ENCODE peak calls at places on chromosomes 2 and 18, in seven cellular contexts. O is K562, Z is SK-N-SH, F is HepG2, K is H1, E is HCT116, B is GM12878. I is an unnamed sample.

GRCh38 chr2:138930571-138930970 is 150.4 kb upstream of the NXPH2 start:
- DNase-seq in O (no peak), Z (no peak), F (no peak), K (no peak), E (no peak), B (no peak), I (no peak)

GRCh38 chr18:66708631-66709030 is 104.7 kb upstream of the CDH19 start:
- DNase-seq in O (no peak), Z (no peak), F (no peak), K (no peak), E (no peak), B (no peak), I (no peak)

GRCh38 chr2:131125195-131125757 is 20.1 kb downstream of the PLEKHB2 start:
- DNase-seq in O (no peak), Z (no peak), F (peak), K (no peak), E (no peak), B (no peak), I (no peak)

GRCh38 chr18:28854964-28855363 is 678.0 kb upstream of the CDH2 start:
- DNase-seq in O (no peak), Z (no peak), F (no peak), K (no peak), E (no peak), B (no peak), I (no peak)

GRCh38 chr2:68379184-68379708 is 14.2 kb downstream of the PLEK start:
- DNase-seq in O (no peak), Z (no peak), F (no peak), K (no peak), E (no peak), B (no peak), I (no peak)

GRCh38 chr18:21000667-21001066 is 110.9 kb downstream of the ROCK1 start:
- DNase-seq in O (no peak), Z (no peak), F (no peak), K (no peak), E (no peak), B (no peak), I (no peak)

GRCh38 chr2:153873062-153874048 is 1.6 kb downstream of the GALNT13 start:
- DNase-seq in O (no peak), Z (peak), F (no peak), K (no peak), E (no peak), B (no peak), I (peak)

GRCh38 chr2:74317696-74318095 is 25.5 kb downstream of the SLC4A5 start:
- DNase-seq in O (no peak), Z (no peak), F (no peak), K (no peak), E (no peak), B (no peak), I (no peak)

GRCh38 chr18:31581498-31582197 is 10.0 kb upstream of the TTR start:
- DNase-seq in O (no peak), Z (no peak), F (peak), K (no peak), E (no peak), B (no peak), I (no peak)

DNA sequence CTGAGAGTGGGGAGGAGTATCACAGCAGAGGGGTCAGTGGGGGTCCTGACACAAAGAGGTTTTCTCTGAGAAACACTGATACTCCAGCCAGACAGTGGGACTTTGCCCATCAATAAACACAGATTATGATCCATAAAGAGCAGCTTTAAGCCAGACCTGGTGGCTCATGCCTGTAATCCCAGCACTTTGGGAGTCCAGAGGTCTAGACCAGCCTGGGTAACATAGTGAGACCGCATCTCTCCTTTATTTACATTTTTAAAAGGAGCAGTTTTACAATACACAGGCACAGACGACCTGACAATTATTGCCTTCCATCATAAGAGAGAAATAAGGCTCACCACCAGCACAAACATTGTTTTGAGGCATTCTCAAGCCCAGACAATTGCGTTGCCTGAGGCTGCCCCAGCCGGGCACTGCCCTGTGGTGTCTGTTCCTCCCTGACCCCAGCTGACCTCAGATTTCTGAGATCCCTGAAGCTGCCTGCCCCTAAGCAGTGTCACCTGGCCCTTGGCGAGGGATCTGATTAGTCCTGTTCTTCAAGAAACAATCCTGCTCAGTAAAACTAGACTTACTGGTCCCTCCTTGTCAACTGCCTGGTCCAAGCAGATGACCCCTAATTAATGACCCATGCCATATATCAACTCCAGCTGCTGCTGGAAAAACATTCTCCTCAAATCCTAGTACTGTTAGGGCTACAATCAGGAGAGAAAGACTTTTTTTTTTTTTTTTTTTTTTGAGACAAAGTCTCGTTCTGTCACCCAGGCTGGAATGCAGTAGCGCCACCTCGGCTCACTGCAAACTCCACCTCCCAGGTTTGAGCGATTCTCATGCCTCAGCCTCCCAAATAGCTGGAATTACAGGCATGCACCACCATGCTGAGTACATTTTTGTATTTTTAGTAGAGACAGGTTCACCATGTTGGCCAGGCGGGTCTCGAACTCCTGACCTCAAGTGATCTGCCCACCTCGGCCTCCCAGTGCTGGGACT is 59.4 kb upstream of the SOS1 start:
- DNase-seq in O (no peak), Z (peak), F (no peak), K (no peak), E (no peak), B (no peak), I (no peak)
- TF ChIP-seq YY1 in O (no peak), Z (no peak), F (no peak), K (no peak), E (no peak), B (no peak), I (no peak)

GRCh38 chr2:5914831-5915611 is 222.8 kb downstream of the SOX11 start:
- DNase-seq in O (no peak), Z (peak), F (no peak), K (no peak), E (no peak), B (no peak), I (peak)
- TF ChIP-seq YY1 in O (no peak), Z (no peak), F (no peak), K (peak), E (no peak), B (no peak), I (no peak)

GRCh38 chr2:64650257-64650656 is 3.5 kb downstream of the SERTAD2 start:
- DNase-seq in O (no peak), Z (no peak), F (no peak), K (no peak), E (no peak), B (no peak), I (no peak)

GRCh38 chr2:64652231-64653173 is 1.2 kb downstream of the SERTAD2 start:
- DNase-seq in O (peak), Z (no peak), F (peak), K (no peak), E (no peak), B (no peak), I (no peak)

GRCh38 chr2:64649626-64650025 is 4.1 kb downstream of the SERTAD2 start:
- DNase-seq in O (peak), Z (no peak), F (peak), K (no peak), E (no peak), B (no peak), I (no peak)

GRCh38 chr2:64651590-64651989 is 2.1 kb downstream of the SERTAD2 start:
- DNase-seq in O (no peak), Z (no peak), F (no peak), K (no peak), E (no peak), B (no peak), I (no peak)

DNA sequence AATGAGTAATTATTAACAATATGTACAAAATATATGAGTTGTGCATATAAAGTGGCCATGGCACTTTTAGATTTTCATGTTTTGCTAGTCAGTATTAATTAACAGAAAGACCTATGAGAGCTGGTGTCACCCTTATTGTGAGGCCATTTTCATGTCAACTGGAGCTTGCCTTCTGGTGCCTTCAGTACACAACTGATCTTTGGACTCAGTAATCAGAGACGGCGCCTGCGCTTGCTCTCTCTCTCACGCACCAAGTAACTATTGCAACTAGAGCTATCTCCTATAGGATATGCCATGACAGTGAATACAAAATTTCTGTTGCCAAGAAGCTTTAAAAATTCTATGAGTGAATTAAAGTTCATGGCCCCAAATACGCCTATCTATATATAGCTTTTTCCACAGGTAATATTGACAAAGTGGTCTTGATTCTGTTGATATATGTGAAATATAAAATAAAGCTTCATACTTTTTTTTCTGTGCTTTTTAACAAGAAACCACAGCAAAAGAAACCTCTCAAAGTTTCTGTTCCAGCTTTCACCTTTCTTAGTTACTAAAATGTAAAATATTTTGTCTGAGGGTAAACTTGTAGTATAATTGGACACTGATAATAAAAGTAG is 2.9 kb downstream of the SERTAD2 start:
- DNase-seq in O (no peak), Z (no peak), F (peak), K (no peak), E (no peak), B (no peak), I (no peak)
- TF ChIP-seq YY1 in O (no peak), Z (no peak), F (peak), K (no peak), E (no peak), B (no peak), I (no peak)

GRCh38 chr2:146867472-146867986 is 977.3 kb upstream of the ACVR2A start:
- DNase-seq in O (no peak), Z (no peak), F (no peak), K (no peak), E (no peak), B (no peak), I (no peak)
- TF ChIP-seq YY1 in O (no peak), Z (no peak), F (no peak), K (no peak), E (no peak), B (no peak), I (no peak)

GRCh38 chr2:128178650-128179460 is 87.9 kb downstream of the UGGT1 start:
- DNase-seq in O (peak), Z (peak), F (peak), K (peak), E (peak), B (no peak), I (peak)
- TF ChIP-seq YY1 in O (no peak), Z (no peak), F (peak), K (no peak), E (no peak), B (no peak), I (no peak)

GRCh38 chr18:77014538-77014937 is 118.0 kb downstream of the MBP start:
- DNase-seq in O (no peak), Z (no peak), F (no peak), K (no peak), E (no peak), B (no peak), I (no peak)

GRCh38 chr18:77016133-77016839 is 116.3 kb downstream of the MBP start:
- DNase-seq in O (no peak), Z (no peak), F (no peak), K (no peak), E (no peak), B (no peak), I (no peak)

GRCh38 chr18:77013777-77014525 is 118.6 kb downstream of the MBP start:
- DNase-seq in O (no peak), Z (no peak), F (no peak), K (no peak), E (no peak), B (no peak), I (no peak)

GRCh38 chr18:77016936-77017335 is 115.6 kb downstream of the MBP start:
- DNase-seq in O (no peak), Z (no peak), F (no peak), K (no peak), E (no peak), B (no peak), I (no peak)

DNA sequence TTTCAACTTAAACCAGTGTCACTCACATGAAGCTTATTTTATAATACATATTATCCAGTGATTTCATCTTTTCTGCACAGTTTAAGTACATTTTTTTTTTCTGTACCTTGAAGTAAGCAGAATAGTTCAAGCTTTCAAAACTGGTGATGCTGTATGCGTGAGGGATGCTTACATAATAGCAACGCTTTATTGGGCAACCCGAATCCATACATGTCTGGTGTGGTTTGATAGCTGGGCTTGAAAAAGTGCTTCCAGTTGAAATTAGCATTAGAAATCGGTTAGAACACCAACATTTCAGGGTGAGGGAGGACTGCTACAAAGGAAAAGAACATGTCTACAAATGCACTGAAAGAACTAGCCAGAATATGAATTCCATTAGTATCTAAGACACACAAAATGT is 117.4 kb downstream of the MBP start:
- DNase-seq in O (no peak), Z (no peak), F (no peak), K (no peak), E (no peak), B (no peak), I (no peak)
- TF ChIP-seq YY1 in O (no peak), Z (no peak), F (no peak), K (no peak), E (no peak), B (no peak), I (no peak)

GRCh38 chr2:52335727-52336126 is 1303.8 kb upstream of the NRXN1 start:
- DNase-seq in O (no peak), Z (no peak), F (no peak), K (no peak), E (no peak), B (no peak), I (no peak)
- TF ChIP-seq YY1 in O (no peak), Z (no peak), F (no peak), K (no peak), E (no peak), B (no peak), I (no peak)

GRCh38 chr2:17805717-17806354 is 10.4 kb upstream of the MSGN1 start:
- DNase-seq in O (no peak), Z (no peak), F (no peak), K (no peak), E (no peak), B (no peak), I (no peak)

GRCh38 chr2:17800693-17801458 is 15.4 kb upstream of the MSGN1 start:
- DNase-seq in O (no peak), Z (no peak), F (no peak), K (no peak), E (no peak), B (no peak), I (no peak)

GRCh38 chr2:17803492-17803891 is 12.8 kb upstream of the MSGN1 start:
- DNase-seq in O (no peak), Z (no peak), F (no peak), K (no peak), E (no peak), B (no peak), I (no peak)

GRCh38 chr2:17805166-17805565 is 11.1 kb upstream of the MSGN1 start:
- DNase-seq in O (no peak), Z (no peak), F (no peak), K (no peak), E (no peak), B (no peak), I (no peak)

DNA sequence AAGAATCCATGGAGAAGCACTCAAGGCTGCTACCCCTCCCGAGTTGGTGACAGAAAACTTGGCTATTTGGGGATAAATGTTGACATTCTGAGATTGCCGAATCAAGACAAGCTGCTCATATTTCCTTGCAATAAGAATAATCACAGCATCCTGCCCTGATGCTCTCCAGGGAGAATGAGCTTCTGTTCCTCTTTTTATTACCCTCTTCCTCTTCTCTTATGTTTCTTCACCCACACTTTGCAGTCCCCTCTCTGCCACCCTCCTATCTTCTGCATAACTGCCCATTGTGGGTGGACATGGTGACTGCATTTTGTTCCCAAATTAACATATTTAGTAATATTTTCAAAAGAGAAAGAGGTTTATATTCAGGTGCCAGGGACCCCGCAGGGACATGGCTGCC is 11.9 kb upstream of the MSGN1 start:
- DNase-seq in O (no peak), Z (no peak), F (no peak), K (no peak), E (no peak), B (no peak), I (no peak)
- TF ChIP-seq YY1 in O (no peak), Z (no peak), F (no peak), K (no peak), E (no peak), B (no peak), I (no peak)

I was measured in NT2/D1.